ENCODE peak calls at places on chromosome 4, in five cellular contexts. O is upper lobe of right lung; U is colonic mucosa; P is breast epithelium; Y is CD8-positive, alpha-beta T cell. F is an unnamed sample.
A peak's percentile ranks its signal among the peaks of the same experiment; 100 is the strongest.

GRCh38 chr4:1171306-1172227 is 816 bp downstream of the SPON2 start:
- DNase-seq in P (no peak), O (peak; percentile 62), Y (peak; percentile 34), U (peak; percentile 27), F (no peak)

GRCh38 chr4:82770607-82771006 is 28.0 kb downstream of the SCD5 start:
- DNase-seq in Y (no peak), O (no peak), P (no peak), U (no peak), F (no peak)

GRCh38 chr4:21888195-21888976 is 60.2 kb downstream of the KCNIP4 start:
- DNase-seq in U (no peak), Y (no peak), P (no peak), O (no peak), F (no peak)

GRCh38 chr4:173478136-173478860 is 51.7 kb downstream of the HAND2 start:
- DNase-seq in U (no peak), P (no peak), Y (no peak), O (no peak), F (no peak)

GRCh38 chr4:41839945-41840854 is 91.7 kb upstream of the PHOX2B start:
- DNase-seq in P (no peak), U (no peak), O (no peak), Y (no peak), F (no peak)

GRCh38 chr4:26140150-26140898 is 180.5 kb upstream of the RBPJ start:
- DNase-seq in Y (no peak), P (no peak), O (no peak), U (no peak), F (peak; percentile 40)

GRCh38 chr4:90995996-90996395 is 868.8 kb downstream of the CCSER1 start:
- DNase-seq in P (no peak), U (no peak), Y (no peak), O (no peak), F (no peak)

GRCh38 chr4:154073107-154073817 is 284.4 kb upstream of the SFRP2 start:
- DNase-seq in P (no peak), U (no peak), O (no peak), Y (no peak), F (no peak)

GRCh38 chr4:27149541-27150212 is 289.0 kb downstream of the STIM2 start:
- DNase-seq in O (no peak), U (no peak), P (no peak), Y (no peak), F (no peak)

DNA sequence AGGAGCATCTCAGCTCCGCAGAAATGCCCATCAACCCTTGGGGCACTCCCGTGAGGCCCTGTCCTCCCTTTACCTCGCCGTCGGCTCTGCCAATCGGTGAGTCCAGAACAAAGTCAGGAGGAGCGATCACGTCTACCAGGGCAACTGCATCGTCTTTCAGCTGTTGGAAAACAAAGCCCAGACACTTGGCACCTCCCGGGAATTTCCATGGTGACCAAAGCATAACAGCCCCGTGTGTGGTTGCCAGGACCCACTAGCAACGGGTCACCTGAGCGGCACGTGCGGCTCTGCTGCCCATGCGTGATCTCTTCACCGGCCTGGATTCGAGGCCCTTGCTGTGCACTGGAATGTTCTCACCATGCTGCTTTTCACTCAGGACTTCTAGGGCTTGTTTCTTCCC is 69.7 kb downstream of the ACOX3 start:
- DNase-seq in U (no peak), O (peak; percentile 38), Y (no peak), P (no peak), F (no peak)
- H3K27ac ChIP-seq in U (no peak overlapping the region), O (no peak overlapping the region), Y (no peak overlapping the region), P (no peak overlapping the region), F (no peak overlapping the region)

DNA sequence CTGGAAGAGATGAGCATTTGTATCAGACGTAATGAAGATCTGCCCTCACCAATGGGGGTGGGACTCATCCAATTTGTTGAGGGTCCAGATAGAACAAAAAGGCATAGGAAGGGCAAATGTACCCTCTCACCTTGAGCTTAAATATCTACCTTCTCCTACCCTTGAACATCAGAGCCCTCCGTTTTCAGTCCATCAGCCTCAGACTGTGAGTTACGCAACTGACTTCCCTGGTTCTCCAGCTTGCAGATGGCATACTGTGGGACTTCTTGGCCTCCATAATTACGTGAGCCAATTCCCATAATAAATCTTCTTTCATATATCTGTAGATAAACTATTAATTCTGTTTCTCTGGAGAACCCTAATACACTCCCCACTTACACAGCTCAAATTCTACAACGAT is 56.5 kb upstream of the GUCY1A1 start:
- DNase-seq in P (no peak), O (no peak), U (no peak), Y (no peak), F (no peak)
- H3K27ac ChIP-seq in P (no peak overlapping the region), O (no peak overlapping the region), U (no peak overlapping the region), Y (no peak overlapping the region), F (no peak overlapping the region)

GRCh38 chr4:47639531-47639930 is 154.5 kb downstream of the ATP10D start:
- DNase-seq in Y (no peak), P (no peak), U (no peak), O (no peak), F (no peak)
- H3K27ac ChIP-seq in Y (no peak overlapping the region), P (no peak overlapping the region), U (no peak overlapping the region), O (no peak overlapping the region), F (no peak overlapping the region)

GRCh38 chr4:94409375-94409679 is 42.4 kb upstream of the PDLIM5 start:
- DNase-seq in O (no peak), Y (no peak), P (no peak), U (no peak), F (no peak)

GRCh38 chr4:94411296-94411695 is 40.4 kb upstream of the PDLIM5 start:
- DNase-seq in Y (no peak), U (no peak), P (no peak), O (no peak), F (no peak)

GRCh38 chr4:94412019-94413017 is 39.4 kb upstream of the PDLIM5 start:
- DNase-seq in O (no peak), Y (no peak), P (no peak), U (peak; percentile 21), F (peak; percentile 8)

GRCh38 chr4:94409947-94410346 is 41.8 kb upstream of the PDLIM5 start:
- DNase-seq in Y (no peak), P (no peak), U (no peak), O (no peak), F (no peak)

DNA sequence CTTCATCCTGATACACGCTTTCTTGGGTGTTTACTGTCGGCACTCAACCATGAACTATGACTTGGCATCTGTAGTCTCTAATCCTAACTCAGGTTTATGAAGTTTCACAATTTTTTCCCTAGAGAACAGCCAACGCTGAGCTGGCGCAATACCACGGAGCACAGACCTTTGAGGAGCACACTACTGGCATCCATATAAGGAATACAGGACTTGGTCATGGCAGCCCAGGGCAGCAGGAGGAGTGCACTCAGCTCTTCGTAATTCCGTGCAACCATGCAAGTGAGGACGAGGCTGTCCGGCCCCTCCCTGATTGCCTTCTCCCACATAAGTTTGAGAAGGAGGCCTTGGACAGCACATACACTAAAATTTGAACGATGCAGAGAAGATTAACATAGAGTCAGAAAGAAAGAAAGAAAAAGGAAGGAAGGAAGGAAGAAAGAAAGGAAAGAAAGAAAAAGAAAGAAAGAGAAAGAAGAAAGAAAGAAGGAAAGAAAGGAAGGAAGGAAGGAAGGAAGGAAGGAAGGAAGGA is 41.0 kb upstream of the PDLIM5 start:
- DNase-seq in O (no peak), P (no peak), Y (no peak), U (no peak), F (peak; percentile 26)
- H3K27ac ChIP-seq in O (no peak overlapping the region), P (no peak overlapping the region), Y (no peak overlapping the region), U (no peak overlapping the region), F (no peak overlapping the region)

GRCh38 chr4:64125354-64125753 is 283.9 kb downstream of the TECRL start:
- DNase-seq in Y (no peak), U (no peak), P (no peak), O (no peak), F (no peak)
- H3K27ac ChIP-seq in Y (no peak overlapping the region), U (no peak overlapping the region), P (no peak overlapping the region), O (no peak overlapping the region), F (no peak overlapping the region)

DNA sequence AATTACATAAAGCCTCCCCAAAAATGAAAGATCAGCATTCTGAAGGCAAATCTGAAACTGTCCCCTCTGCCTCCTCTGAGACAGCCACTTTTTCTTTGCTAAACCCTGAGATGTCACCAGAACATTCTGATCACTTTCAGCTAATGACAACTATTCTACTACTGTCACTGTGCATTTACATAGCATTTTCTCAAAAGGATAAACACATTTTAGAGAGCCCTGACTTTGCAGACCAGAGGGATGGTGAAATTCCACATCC is 72.1 kb downstream of the GATB start:
- DNase-seq in O (no peak), Y (no peak), P (no peak), U (no peak), F (no peak)
- H3K27ac ChIP-seq in O (no peak overlapping the region), Y (no peak overlapping the region), P (peak overlapping the region; percentile 32), U (no peak overlapping the region), F (peak overlapping the region; percentile 39)